ENCODE peak calls at places on chromosomes 16 and 17, in five cellular contexts. One of them, this sample, is unnamed.

GRCh38 chr16:4494746-4495490 is 18.7 kb downstream of the HMOX2 start:
- DNase-seq in transverse colon: no peak
- DNase-seq in upper lobe of left lung: no peak
- DNase-seq in A549: no peak
- DNase-seq in suprapubic skin: no peak
- DNase-seq in this sample: no peak

GRCh38 chr17:40555296-40556190 is 9.7 kb downstream of the CCR7 start:
- DNase-seq in upper lobe of left lung: peak
- DNase-seq in transverse colon: no peak
- DNase-seq in suprapubic skin: peak
- DNase-seq in A549: no peak
- DNase-seq in this sample: no peak

GRCh38 chr16:56657555-56658430 is at the start of gene MT1F:
- DNase-seq in A549: peak
- DNase-seq in suprapubic skin: peak
- DNase-seq in upper lobe of left lung: peak
- DNase-seq in transverse colon: peak
- DNase-seq in this sample: peak

GRCh38 chr16:1540556-1540855 is 7.0 kb downstream of the TMEM204 start:
- DNase-seq in A549: no peak
- DNase-seq in suprapubic skin: no peak
- DNase-seq in upper lobe of left lung: no peak
- DNase-seq in transverse colon: no peak
- DNase-seq in this sample: no peak

GRCh38 chr17:45371414-45372324 is 54.8 kb upstream of the MAP3K14 start:
- DNase-seq in upper lobe of left lung: peak
- DNase-seq in A549: peak
- DNase-seq in suprapubic skin: peak
- DNase-seq in transverse colon: peak
- DNase-seq in this sample: peak

GRCh38 chr17:67245694-67246397 is 850 bp upstream of the HELZ start:
- DNase-seq in suprapubic skin: no peak
- DNase-seq in upper lobe of left lung: peak
- DNase-seq in transverse colon: peak
- DNase-seq in A549: no peak
- DNase-seq in this sample: no peak

GRCh38 chr17:46944931-46945330 is 22.0 kb downstream of the GOSR2 start:
- DNase-seq in upper lobe of left lung: no peak
- DNase-seq in suprapubic skin: no peak
- DNase-seq in A549: no peak
- DNase-seq in transverse colon: no peak
- DNase-seq in this sample: no peak

GRCh38 chr17:4357671-4358070 is 8.8 kb downstream of the UBE2G1 start:
- DNase-seq in transverse colon: no peak
- DNase-seq in A549: no peak
- DNase-seq in suprapubic skin: no peak
- DNase-seq in upper lobe of left lung: no peak
- DNase-seq in this sample: no peak

GRCh38 chr17:17235212-17236174 is 1.5 kb downstream of the FLCN start:
- DNase-seq in transverse colon: no peak
- DNase-seq in suprapubic skin: no peak
- DNase-seq in A549: no peak
- DNase-seq in upper lobe of left lung: peak
- DNase-seq in this sample: no peak

GRCh38 chr17:82931696-82932060 is 91.9 kb upstream of the ZNF750 start:
- DNase-seq in A549: no peak
- DNase-seq in upper lobe of left lung: no peak
- DNase-seq in transverse colon: peak
- DNase-seq in suprapubic skin: no peak
- DNase-seq in this sample: peak

GRCh38 chr17:42591411-42591810 is 13.9 kb upstream of the PSMC3IP start:
- DNase-seq in A549: no peak
- DNase-seq in suprapubic skin: no peak
- DNase-seq in upper lobe of left lung: no peak
- DNase-seq in transverse colon: no peak
- DNase-seq in this sample: no peak

GRCh38 chr17:76199466-76199865 is 40.8 kb downstream of the RNF157 start:
- DNase-seq in A549: no peak
- DNase-seq in transverse colon: no peak
- DNase-seq in upper lobe of left lung: no peak
- DNase-seq in suprapubic skin: no peak
- DNase-seq in this sample: no peak

DNA sequence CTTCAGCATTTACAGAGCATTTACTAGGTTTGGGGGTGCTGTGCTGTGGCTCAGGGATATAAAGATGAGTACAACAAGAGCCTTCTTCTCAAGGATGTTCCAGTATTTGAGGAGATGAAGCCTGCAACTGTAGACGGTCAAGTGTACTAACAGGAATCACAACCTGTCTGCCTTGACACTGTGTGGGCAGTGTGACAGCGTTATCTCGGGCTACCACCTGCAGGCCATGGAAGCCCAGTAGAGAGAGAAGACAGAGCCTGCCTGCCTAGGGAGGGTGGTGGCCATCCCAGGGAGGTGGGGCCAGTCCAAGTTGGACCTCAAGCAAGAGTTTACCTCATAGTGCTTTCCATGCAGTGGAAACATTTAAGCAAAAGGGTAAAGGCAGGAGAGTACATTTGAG is 215.1 kb upstream of the ASIC2 start:
- DNase-seq in suprapubic skin: no peak
- DNase-seq in A549: no peak
- DNase-seq in upper lobe of left lung: no peak
- DNase-seq in transverse colon: no peak
- DNase-seq in this sample: no peak
- TF ChIP-seq EP300 in suprapubic skin: no peak
- TF ChIP-seq EP300 in A549: no peak
- TF ChIP-seq EP300 in upper lobe of left lung: no peak
- TF ChIP-seq EP300 in transverse colon: no peak
- TF ChIP-seq EP300 in this sample: no peak

GRCh38 chr17:30808785-30809286 is 15.7 kb downstream of the CRLF3 start:
- DNase-seq in A549: no peak
- DNase-seq in suprapubic skin: no peak
- DNase-seq in upper lobe of left lung: no peak
- DNase-seq in transverse colon: no peak
- DNase-seq in this sample: no peak

GRCh38 chr17:30816165-30816564 is 8.3 kb downstream of the CRLF3 start:
- DNase-seq in suprapubic skin: no peak
- DNase-seq in A549: no peak
- DNase-seq in upper lobe of left lung: no peak
- DNase-seq in transverse colon: no peak
- DNase-seq in this sample: no peak

GRCh38 chr17:30809867-30810266 is 14.6 kb downstream of the CRLF3 start:
- DNase-seq in A549: no peak
- DNase-seq in suprapubic skin: no peak
- DNase-seq in transverse colon: no peak
- DNase-seq in upper lobe of left lung: no peak
- DNase-seq in this sample: no peak

DNA sequence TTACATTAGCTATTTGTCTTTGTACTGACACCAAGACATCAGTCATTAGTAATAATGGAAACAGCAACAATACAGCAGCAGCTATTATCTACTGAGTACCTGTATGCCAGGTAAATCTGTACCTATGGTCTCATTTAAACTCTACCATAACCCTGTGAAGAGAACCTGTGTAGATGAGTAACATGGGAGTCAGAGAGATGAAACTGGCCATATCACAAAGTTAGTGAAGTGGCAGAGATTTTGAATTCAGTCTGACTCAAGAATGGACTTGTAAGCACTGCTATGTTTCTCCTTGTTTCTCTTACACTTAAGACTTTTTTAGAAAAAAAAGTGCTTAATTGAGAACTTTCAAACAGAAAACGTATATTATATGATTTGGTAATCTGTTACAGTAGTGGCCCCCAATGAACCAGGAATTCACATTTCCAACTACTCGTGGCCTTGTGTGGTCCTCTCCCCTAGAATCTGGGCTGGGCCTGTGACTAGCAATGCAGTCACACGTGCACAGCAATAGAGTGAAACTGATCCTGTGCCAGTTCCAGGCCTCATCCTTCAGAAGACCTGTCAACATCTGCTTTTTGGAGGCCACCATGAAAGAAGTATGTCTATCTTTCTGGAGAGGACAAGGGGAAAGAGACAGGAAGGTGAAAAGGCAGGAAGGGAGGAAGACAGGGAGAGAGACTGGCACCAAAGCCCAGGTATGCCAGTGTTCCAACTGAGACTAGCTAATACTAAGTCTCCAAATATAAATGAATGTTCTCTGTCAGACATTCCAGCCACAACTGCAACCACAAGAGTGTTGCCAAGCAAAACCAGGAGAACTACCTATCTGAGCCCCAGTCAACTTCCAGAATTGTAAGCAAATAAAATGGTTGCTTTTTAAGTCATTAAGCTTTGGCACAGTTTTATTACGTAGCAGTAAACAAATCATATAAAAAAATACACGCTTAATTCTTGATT is 12.0 kb downstream of the CRLF3 start:
- DNase-seq in transverse colon: no peak
- DNase-seq in A549: no peak
- DNase-seq in upper lobe of left lung: no peak
- DNase-seq in suprapubic skin: no peak
- DNase-seq in this sample: no peak
- H3K4me3 ChIP-seq in transverse colon: no peak
- H3K4me3 ChIP-seq in A549: no peak
- H3K4me3 ChIP-seq in upper lobe of left lung: no peak
- H3K4me3 ChIP-seq in suprapubic skin: no peak
- H3K4me3 ChIP-seq in this sample: no peak

GRCh38 chr16:20807822-20808207 is 1.5 kb downstream of the REXO5 start:
- DNase-seq in transverse colon: no peak
- DNase-seq in suprapubic skin: no peak
- DNase-seq in upper lobe of left lung: no peak
- DNase-seq in A549: no peak
- DNase-seq in this sample: no peak

GRCh38 chr16:20803561-20804214 is 2.6 kb downstream of the ERI2 start:
- DNase-seq in transverse colon: no peak
- DNase-seq in suprapubic skin: no peak
- DNase-seq in A549: no peak
- DNase-seq in upper lobe of left lung: no peak
- DNase-seq in this sample: no peak

GRCh38 chr16:20801278-20801677 is 5.0 kb downstream of the ERI2 start:
- DNase-seq in transverse colon: no peak
- DNase-seq in upper lobe of left lung: no peak
- DNase-seq in suprapubic skin: no peak
- DNase-seq in A549: no peak
- DNase-seq in this sample: no peak

GRCh38 chr16:20803192-20803560 is 3.1 kb downstream of the ERI2 start:
- DNase-seq in transverse colon: no peak
- DNase-seq in upper lobe of left lung: no peak
- DNase-seq in A549: no peak
- DNase-seq in suprapubic skin: no peak
- DNase-seq in this sample: no peak

GRCh38 chr16:20806168-20807050 is at the start of the genes ERI2 and REXO5:
- DNase-seq in upper lobe of left lung: peak
- DNase-seq in suprapubic skin: peak
- DNase-seq in A549: peak
- DNase-seq in transverse colon: peak
- DNase-seq in this sample: peak
- TF ChIP-seq EP300 in upper lobe of left lung: no peak
- TF ChIP-seq EP300 in suprapubic skin: no peak
- TF ChIP-seq EP300 in A549: no peak
- TF ChIP-seq EP300 in transverse colon: no peak
- TF ChIP-seq EP300 in this sample: no peak

GRCh38 chr17:81251943-81252301 is 12.8 kb downstream of the NDUFAF8 start:
- DNase-seq in A549: no peak
- DNase-seq in suprapubic skin: no peak
- DNase-seq in upper lobe of left lung: no peak
- DNase-seq in transverse colon: peak
- DNase-seq in this sample: no peak
- H3K4me3 ChIP-seq in A549: no peak
- H3K4me3 ChIP-seq in suprapubic skin: no peak
- H3K4me3 ChIP-seq in upper lobe of left lung: no peak
- H3K4me3 ChIP-seq in transverse colon: no peak
- H3K4me3 ChIP-seq in this sample: no peak

This sample was measured in tibial nerve.